ENCODE peak calls at places on chromosomes 1 and 21, in ten cellular contexts. V, A, L, P, N, H, W, I, X and S are unnamed samples.

GRCh38 chr1:64059556-64059955 is 143.9 kb upstream of the UBE2U start:
- DNase-seq in V (no peak), A (no peak), L (no peak), P (no peak), N (no peak), H (no peak), W (no peak), I (no peak), X (no peak), S (no peak)

GRCh38 chr1:111956155-111956817 is 33.2 kb downstream of the KCND3 start:
- DNase-seq in V (no peak), A (no peak), L (no peak), P (no peak), N (no peak), H (no peak), W (no peak), I (no peak), X (no peak), S (no peak)

GRCh38 chr1:68204965-68205630 is 27.2 kb downstream of the WLS start:
- DNase-seq in V (no peak), A (no peak), L (peak; percentile 30), P (no peak), N (no peak), H (no peak), W (no peak), I (no peak), X (no peak), S (no peak)

GRCh38 chr1:145719230-145720079 is at the start of gene CD160:
- DNase-seq in V (no peak), A (peak; percentile 42), L (no peak), P (no peak), N (no peak), H (no peak), W (no peak), I (no peak), X (no peak), S (no peak)

GRCh38 chr21:33901421-33902288 is 13.9 kb downstream of the ATP5PO start:
- DNase-seq in V (peak; percentile 88), A (peak; percentile 90), L (peak; percentile 26), P (peak; percentile 62), N (no peak), H (peak; percentile 49), W (peak; percentile 26), I (peak; percentile 70), X (no peak), S (peak; percentile 77)

GRCh38 chr1:214617246-214617645 is 14.3 kb downstream of the CENPF start:
- DNase-seq in V (no peak), A (no peak), L (no peak), P (no peak), N (no peak), H (no peak), W (no peak), I (no peak), X (no peak), S (no peak)

GRCh38 chr1:173506437-173506836 is 29.3 kb downstream of the PRDX6 start:
- DNase-seq in V (peak; percentile 64), A (peak; percentile 74), L (no peak), P (no peak), N (no peak), H (peak; percentile 74), W (no peak), I (no peak), X (no peak), S (no peak)

GRCh38 chr1:156475568-156476500 is 24.7 kb downstream of the MEF2D start:
- DNase-seq in V (no peak), A (no peak), L (peak; percentile 80), P (no peak), N (peak; percentile 98), H (peak; percentile 79), W (peak; percentile 53), I (peak; percentile 76), X (no peak), S (peak; percentile 97)

GRCh38 chr1:112429749-112430148 is 33.7 kb downstream of the CTTNBP2NL start:
- DNase-seq in V (no peak), A (no peak), L (no peak), P (no peak), N (no peak), H (no peak), W (no peak), I (no peak), X (no peak), S (no peak)

GRCh38 chr1:63004868-63005267 is 220.9 kb downstream of the ATG4C start:
- DNase-seq in V (peak; percentile 39), A (peak; percentile 65), L (no peak), P (peak; percentile 37), N (no peak), H (no peak), W (no peak), I (peak; percentile 7), X (no peak), S (no peak)

GRCh38 chr1:8373547-8374270 is 55.8 kb downstream of the SLC45A1 start:
- DNase-seq in V (no peak), A (no peak), L (peak; percentile 87), P (no peak), N (peak; percentile 87), H (no peak), W (peak; percentile 29), I (peak; percentile 91), X (peak; percentile 76), S (peak; percentile 83)

DNA sequence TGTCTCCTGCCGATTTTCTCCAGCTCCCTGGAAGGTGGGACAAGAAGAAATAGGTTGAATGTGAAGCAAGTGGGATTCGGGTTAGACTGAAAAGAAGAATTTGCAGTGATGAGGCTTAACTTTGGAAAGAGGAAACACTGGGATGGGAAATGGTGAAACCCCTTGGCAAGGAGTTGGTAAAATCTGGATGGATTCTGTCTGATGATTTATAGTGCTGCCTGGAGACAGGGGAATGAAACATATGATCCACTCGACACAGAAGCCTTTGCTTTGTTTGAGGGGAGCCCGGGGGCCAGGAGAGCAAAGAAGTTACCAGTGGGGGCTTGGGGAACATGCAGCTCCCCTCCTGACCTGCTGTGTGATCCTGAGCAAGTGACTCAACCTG is 67.2 kb downstream of the UBIAD1 start:
- DNase-seq in V (no peak), A (no peak), L (no peak), P (no peak), N (no peak), H (no peak), W (no peak), I (no peak), X (no peak), S (no peak)
- TF ChIP-seq CTCF in V (no peak), A (no peak), L (no peak), P (no peak), N (no peak), H (no peak), W (no peak), I (no peak), X (no peak), S (no peak)

DNA sequence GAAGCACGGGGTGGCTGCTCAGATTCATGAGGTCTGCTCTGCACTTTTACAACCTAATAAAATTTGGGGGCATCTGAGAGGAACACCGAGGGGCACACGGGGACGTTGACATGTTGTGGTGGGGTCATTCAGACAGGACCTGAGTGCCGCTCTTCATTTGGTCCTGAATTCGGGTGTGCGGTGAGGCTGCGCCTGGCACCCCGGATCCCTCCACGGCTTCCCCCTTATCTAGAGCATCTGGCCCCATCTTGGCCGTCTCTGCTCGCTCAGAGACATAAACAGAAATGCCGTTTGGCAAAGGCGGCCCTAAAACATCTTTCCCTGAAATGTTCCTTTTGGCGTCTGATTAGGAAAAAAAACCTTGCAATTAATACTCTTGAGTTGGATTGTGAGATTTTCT is 157.2 kb downstream of the PRDM16 start:
- DNase-seq in V (no peak), A (no peak), L (no peak), P (no peak), N (no peak), H (no peak), W (no peak), I (no peak), X (no peak), S (no peak)
- H3K27me3 ChIP-seq in V (no peaks in the 10 kb centered on the region), A (no peaks in the 10 kb centered on the region), L (peaks cover 13% of the 10 kb centered on the region), P (peaks cover 23% of the 10 kb centered on the region), N (no peaks in the 10 kb centered on the region), H (no peaks in the 10 kb centered on the region), W (no peaks in the 10 kb centered on the region), I (no peaks in the 10 kb centered on the region), X (peaks cover 4% of the 10 kb centered on the region), S (peaks cover 4% of the 10 kb centered on the region)

GRCh38 chr1:22491995-22492726 is 40.5 kb downstream of the ZBTB40 start:
- DNase-seq in V (no peak), A (no peak), L (no peak), P (no peak), N (no peak), H (no peak), W (no peak), I (no peak), X (peak; percentile 47), S (no peak)

GRCh38 chr1:22494943-22495579 is 43.4 kb downstream of the ZBTB40 start:
- DNase-seq in V (no peak), A (no peak), L (no peak), P (no peak), N (no peak), H (no peak), W (no peak), I (no peak), X (no peak), S (peak; percentile 18)

GRCh38 chr1:22490309-22490708 is 38.7 kb downstream of the ZBTB40 start:
- DNase-seq in V (peak; percentile 89), A (peak; percentile 91), L (no peak), P (no peak), N (no peak), H (no peak), W (no peak), I (no peak), X (no peak), S (no peak)

GRCh38 chr1:22496536-22497160 is 45.0 kb downstream of the ZBTB40 start:
- DNase-seq in V (no peak), A (no peak), L (no peak), P (no peak), N (no peak), H (no peak), W (no peak), I (no peak), X (no peak), S (no peak)

DNA sequence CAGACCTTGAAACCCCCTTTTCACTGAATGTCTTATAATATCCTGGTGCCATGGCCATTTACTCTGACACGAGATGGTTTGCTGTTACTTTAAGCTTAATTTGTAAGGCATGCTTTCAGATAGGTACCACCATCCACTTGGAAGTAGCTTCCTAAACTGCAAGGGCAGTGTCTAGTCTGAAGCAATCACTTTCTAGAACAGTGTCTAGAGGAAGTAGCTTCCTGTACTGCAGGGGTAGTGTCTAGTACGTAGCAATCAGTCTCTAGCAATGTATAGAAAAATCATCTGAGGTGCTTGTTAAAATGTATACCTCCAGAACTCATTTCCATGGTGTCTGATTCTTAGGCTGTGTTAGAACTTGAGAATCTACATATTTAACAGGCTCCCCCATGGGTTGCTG is 42.5 kb downstream of the ZBTB40 start:
- DNase-seq in V (no peak), A (no peak), L (no peak), P (no peak), N (no peak), H (no peak), W (no peak), I (no peak), X (no peak), S (no peak)
- H3K4me1 ChIP-seq in V (peaks cover 3% of the 10 kb centered on the region), A (peaks cover 27% of the 10 kb centered on the region), L (peaks cover 16% of the 10 kb centered on the region), P (peaks cover 11% of the 10 kb centered on the region), N (peaks cover 30% of the 10 kb centered on the region), H (no peaks in the 10 kb centered on the region), W (no peaks in the 10 kb centered on the region), I (no peaks in the 10 kb centered on the region), X (peaks cover 16% of the 10 kb centered on the region), S (peaks cover 16% of the 10 kb centered on the region)

DNA sequence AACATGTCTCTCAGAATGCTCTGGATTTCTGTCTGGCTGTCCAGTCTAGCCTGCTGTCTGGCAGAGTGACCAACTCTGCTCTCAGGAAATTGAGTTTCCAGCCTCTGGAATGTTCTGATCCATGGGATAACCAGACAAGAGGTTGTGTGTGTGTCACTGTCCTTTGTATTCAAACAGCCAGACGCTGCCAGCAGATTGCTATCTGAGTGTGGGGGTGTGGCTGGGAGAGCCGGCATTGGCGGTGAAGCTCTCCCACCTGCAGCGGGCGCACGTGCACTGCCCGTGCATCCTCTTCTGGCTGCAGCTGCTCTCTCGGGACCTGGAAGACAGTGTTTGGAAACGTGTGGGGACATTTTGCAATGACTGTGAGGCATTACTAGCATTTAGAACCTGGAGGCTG is 26.1 kb downstream of the PKP1 start:
- DNase-seq in V (peak; percentile 80), A (peak; percentile 92), L (peak; percentile 78), P (peak; percentile 90), N (peak; percentile 92), H (peak; percentile 89), W (peak; percentile 89), I (peak; percentile 78), X (peak; percentile 70), S (peak; percentile 91)
- TF ChIP-seq CTCF in V (peak; percentile 57), A (peak; percentile 59), L (peak; percentile 38), P (peak; percentile 52), N (no peak), H (no peak), W (peak; percentile 74), I (no peak), X (peak; percentile 38), S (no peak)